ENCODE peak calls at places on chromosomes 13 and 19, in four cellular contexts. E is GM12878, P is endothelial cell of umbilical vein, O is HepG2. D is an unnamed sample.

GRCh38 chr19:30106417-30107095 is 164.5 kb downstream of the URI1 start:
- DNase-seq in E (no peak), O (no peak), P (no peak), D (no peak)

GRCh38 chr13:102693781-102694180 is 1.1 kb downstream of the METTL21C start:
- DNase-seq in P (peak), E (no peak), O (no peak), D (no peak)

GRCh38 chr13:28449826-28450773 is 44.8 kb downstream of the FLT1 start:
- DNase-seq in E (no peak), P (peak), O (no peak), D (no peak)

GRCh38 chr19:3507371-3508120 is 1.4 kb downstream of the FZR1 start:
- DNase-seq in P (peak), O (peak), E (no peak), D (peak)

GRCh38 chr13:114148521-114148855 is 16.1 kb upstream of the RASA3 start:
- DNase-seq in E (peak), O (no peak), P (no peak), D (no peak)

GRCh38 chr19:44113784-44114390 is 688 bp downstream of the ZNF225 start:
- DNase-seq in E (no peak), O (no peak), P (no peak), D (peak)

GRCh38 chr13:84497613-84498012 is 615.3 kb upstream of the SLITRK1 start:
- DNase-seq in P (no peak), E (no peak), O (no peak), D (no peak)

GRCh38 chr13:95456837-95457236 is 95.7 kb upstream of the CLDN10 start:
- DNase-seq in O (no peak), P (no peak), E (no peak), D (no peak)

GRCh38 chr13:83620535-83621220 is 261.6 kb downstream of the SLITRK1 start:
- DNase-seq in O (no peak), E (no peak), P (no peak), D (no peak)

GRCh38 chr13:50236898-50237318 is 221.7 kb downstream of the KCNRG start:
- DNase-seq in P (no peak), O (no peak), E (peak), D (no peak)

GRCh38 chr13:90416519-90416918 is 931.0 kb upstream of the MIR17HG start:
- DNase-seq in E (no peak), P (peak), O (no peak), D (no peak)

GRCh38 chr13:31929031-31929770 is 102.4 kb upstream of the FRY start:
- DNase-seq in O (no peak), E (no peak), P (no peak), D (no peak)

GRCh38 chr13:45615501-45616101 is at the start of gene ERICH6B:
- DNase-seq in E (no peak), P (no peak), O (no peak), D (no peak)

GRCh38 chr13:38872693-38873092 is 117.9 kb downstream of the STOML3 start:
- DNase-seq in E (no peak), O (peak), P (peak), D (peak)

GRCh38 chr13:29497137-29497654 is 98.3 kb downstream of the SLC7A1 start:
- DNase-seq in P (no peak), O (no peak), E (no peak), D (no peak)

GRCh38 chr19:42117076-42117475 is 15.2 kb downstream of the POU2F2 start:
- DNase-seq in O (no peak), E (no peak), P (no peak), D (no peak)

GRCh38 chr13:62093984-62094383 is 678.3 kb upstream of the PCDH20 start:
- DNase-seq in O (no peak), E (no peak), P (no peak), D (no peak)

GRCh38 chr13:72489751-72490150 is 237.7 kb downstream of the MZT1 start:
- DNase-seq in E (no peak), P (no peak), O (no peak), D (no peak)

GRCh38 chr19:51094696-51095279 is 12.1 kb upstream of the KLK14 start:
- DNase-seq in P (peak), E (no peak), O (peak), D (peak)

GRCh38 chr13:67421475-67421874 is 191.3 kb upstream of the PCDH9 start:
- DNase-seq in E (no peak), P (no peak), O (no peak), D (no peak)

GRCh38 chr19:2250765-2251576 is 1.8 kb downstream of the AMH start:
- DNase-seq in O (no peak), E (no peak), P (no peak), D (no peak)

GRCh38 chr13:99417821-99418662 is 83.2 kb upstream of the TM9SF2 start:
- DNase-seq in E (no peak), O (no peak), P (no peak), D (no peak)
- TF ChIP-seq MYC in E (no peak), O (no peak), P (no peak), D (no peak)

DNA sequence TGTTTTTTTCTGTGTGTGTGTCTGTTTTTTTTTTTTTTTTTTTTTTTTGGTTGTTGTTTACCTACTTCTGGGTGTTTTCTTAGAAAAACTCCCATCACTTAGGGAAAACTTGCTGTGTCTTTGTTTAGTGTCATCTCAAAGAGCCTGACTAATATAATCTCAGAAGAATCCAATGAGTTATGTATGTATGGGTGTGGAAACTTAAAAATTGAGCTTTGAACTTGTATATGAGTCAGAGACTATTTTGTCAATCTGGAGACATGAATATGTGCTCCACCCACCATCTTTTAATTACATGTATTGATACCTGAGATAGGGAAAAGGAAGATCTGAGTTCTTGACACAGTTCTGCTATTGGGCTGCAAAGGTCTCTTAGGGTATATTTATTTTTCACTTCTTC is 140.7 kb upstream of the SPRY2 start:
- DNase-seq in O (no peak), P (no peak), E (no peak), D (no peak)
- TF ChIP-seq POLR2AphosphoS5 in O (no peak), P (no peak), E (no peak), D (no peak)

DNA sequence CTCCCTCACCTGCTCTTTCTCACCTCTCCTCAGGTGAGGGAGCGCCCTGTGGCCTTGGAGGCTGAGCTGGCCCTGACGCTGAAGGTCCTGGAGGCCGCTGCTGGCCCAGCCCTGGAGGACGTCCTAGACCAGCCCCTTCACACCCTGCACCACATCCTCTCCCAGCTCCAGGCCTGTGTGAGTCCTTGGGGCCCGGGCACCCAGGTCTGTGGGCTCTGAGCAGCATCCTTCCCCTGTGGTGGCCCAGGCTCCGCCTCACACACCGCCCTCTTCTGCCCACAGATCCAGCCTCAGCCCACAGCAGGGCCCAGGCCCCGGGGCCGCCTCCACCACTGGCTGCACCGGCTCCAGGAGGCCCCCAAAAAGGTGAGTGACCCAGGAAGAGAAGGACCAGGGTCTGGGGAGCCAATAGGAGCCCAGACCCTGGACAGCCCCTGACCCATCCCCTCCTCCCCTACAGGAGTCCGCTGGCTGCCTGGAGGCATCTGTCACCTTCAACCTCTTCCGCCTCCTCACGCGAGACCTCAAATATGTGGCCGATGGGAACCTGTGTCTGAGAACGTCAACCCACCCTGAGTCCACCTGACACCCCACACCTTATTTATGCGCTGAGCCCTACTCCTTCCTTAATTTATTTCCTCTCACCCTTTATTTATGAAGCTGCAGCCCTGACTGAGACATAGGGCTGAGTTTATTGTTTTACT is 1.9 kb downstream of the IFNL1 start:
- DNase-seq in P (no peak), E (no peak), O (no peak), D (no peak)
- TF ChIP-seq MYC in P (no peak), E (no peak), O (no peak), D (no peak)

GRCh38 chr19:10566658-10567410 is 1.0 kb upstream of the KRI1 start:
- DNase-seq in E (peak), O (no peak), P (no peak), D (peak)

GRCh38 chr19:10567696-10568443 is 909 bp downstream of the CDKN2D start:
- DNase-seq in E (no peak), P (no peak), O (no peak), D (no peak)

GRCh38 chr19:10565567-10566407 is at the start of gene KRI1:
- DNase-seq in E (peak), O (peak), P (peak), D (peak)

GRCh38 chr19:10565028-10565566 is 713 bp downstream of the KRI1 start:
- DNase-seq in O (no peak), E (no peak), P (peak), D (peak)

GRCh38 chr19:10566408-10566657 is 523 bp upstream of the KRI1 start:
- DNase-seq in P (no peak), O (no peak), E (no peak), D (no peak)
- TF ChIP-seq POLR2AphosphoS5 in P (no peak), O (no peak), E (no peak), D (no peak)

GRCh38 chr13:97020194-97020593 is 25.9 kb upstream of the OXGR1 start:
- DNase-seq in O (no peak), E (no peak), P (no peak), D (no peak)

GRCh38 chr13:97015661-97016350 is 21.5 kb upstream of the OXGR1 start:
- DNase-seq in O (no peak), P (no peak), E (no peak), D (no peak)

GRCh38 chr13:97020689-97021240 is 26.5 kb upstream of the OXGR1 start:
- DNase-seq in O (no peak), P (no peak), E (no peak), D (no peak)

GRCh38 chr13:97017322-97017721 is 23.0 kb upstream of the OXGR1 start:
- DNase-seq in P (no peak), E (no peak), O (no peak), D (no peak)

DNA sequence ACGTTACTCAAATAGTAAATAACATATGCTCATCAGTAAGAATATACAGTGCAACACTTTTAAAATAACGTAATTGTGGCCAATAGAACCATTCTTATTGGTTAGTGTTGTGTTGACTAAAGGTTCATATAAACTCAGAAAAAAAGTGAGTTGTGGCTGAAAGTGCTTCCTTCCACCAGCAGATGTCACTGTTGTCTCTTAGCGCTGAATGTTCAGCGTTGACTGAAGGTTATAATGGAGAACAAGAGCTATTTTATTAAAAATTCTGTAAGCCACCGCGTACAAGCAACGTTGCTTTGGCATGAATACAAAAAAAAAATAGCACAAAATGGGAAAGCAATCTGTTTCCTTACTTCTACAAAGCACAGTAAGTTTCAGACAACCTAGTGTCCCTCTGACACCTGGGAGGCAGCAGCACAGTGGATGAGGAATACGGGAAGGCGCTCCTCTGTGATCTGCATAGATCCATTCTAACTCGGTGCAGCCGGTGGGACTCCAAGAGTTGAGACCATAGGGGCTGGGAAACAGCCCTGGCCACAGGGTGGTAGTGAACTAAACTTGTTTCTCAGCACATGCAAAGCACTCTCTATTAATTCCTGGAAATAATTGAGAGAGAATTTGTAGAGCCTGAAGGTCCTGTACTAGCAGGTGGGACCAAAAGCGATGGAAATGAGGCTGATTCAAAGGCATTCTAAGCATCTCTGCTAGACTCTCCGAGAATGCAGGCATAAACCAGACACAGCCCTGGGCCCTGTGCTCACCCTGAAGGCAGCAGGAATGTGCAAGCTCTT is 23.9 kb upstream of the OXGR1 start:
- DNase-seq in O (peak), E (no peak), P (peak), D (peak)
- TF ChIP-seq MYC in O (no peak), E (no peak), P (no peak), D (no peak)

GRCh38 chr19:54114340-54114826 is 1.1 kb downstream of the TFPT start:
- DNase-seq in P (peak), O (no peak), E (no peak), D (no peak)
- TF ChIP-seq POLR2AphosphoS5 in P (peak), O (no peak), E (peak), D (no peak)

GRCh38 chr19:46350029-46350757 is 3.3 kb downstream of the PPP5C start:
- DNase-seq in P (no peak), E (no peak), O (no peak), D (peak)

GRCh38 chr19:46350758-46351159 is 3.9 kb downstream of the PPP5C start:
- DNase-seq in E (peak), P (peak), O (no peak), D (no peak)

GRCh38 chr19:46349311-46349993 is 2.6 kb downstream of the PPP5C start:
- DNase-seq in O (no peak), P (no peak), E (no peak), D (no peak)

GRCh38 chr19:46353730-46354528 is 7.0 kb downstream of the PPP5C start:
- DNase-seq in O (no peak), E (no peak), P (no peak), D (no peak)

DNA sequence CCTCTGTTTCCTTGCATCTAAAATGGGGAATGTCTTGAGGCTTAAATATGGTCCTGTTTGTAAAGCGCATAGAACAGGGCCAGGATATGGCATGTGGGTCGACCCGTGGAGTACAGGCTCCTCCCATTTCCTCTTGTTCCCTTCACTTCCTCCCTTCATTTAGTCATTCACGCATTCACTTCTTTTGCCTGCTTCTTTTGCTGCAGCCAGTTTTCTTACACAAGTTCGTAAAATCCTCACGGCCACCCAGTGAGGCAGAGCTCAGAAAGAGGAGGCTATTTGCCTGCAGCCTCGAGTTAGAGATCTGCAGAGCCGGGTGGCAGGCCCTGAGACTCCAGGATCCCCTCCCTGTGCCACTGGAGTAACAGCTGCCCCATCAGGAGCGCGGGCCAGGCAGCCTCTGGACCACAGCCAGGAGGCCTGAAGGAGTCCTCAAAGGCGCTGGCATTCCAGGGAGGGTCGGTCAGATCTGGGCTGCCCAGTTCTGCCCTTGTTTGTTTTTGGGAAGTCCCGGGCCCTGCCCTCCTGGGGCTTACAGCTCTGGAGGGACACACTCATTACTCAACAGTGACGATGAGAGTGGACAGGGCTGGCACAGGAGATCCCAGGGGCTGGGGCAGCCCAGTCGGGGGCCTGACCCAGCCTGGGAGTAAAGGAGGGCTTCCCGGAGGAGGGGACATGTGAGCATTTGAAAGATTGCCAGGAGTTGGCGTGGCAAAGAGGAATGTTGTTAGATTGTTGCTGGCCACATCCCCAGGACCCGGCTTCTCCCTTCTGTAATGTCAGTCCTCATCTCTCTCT is 4.6 kb downstream of the PPP5C start:
- DNase-seq in P (peak), O (no peak), E (no peak), D (no peak)
- TF ChIP-seq MYC in P (no peak), O (no peak), E (no peak), D (no peak)

D was measured in K562.